ENCODE peak calls at places on chromosomes 13 and 19, in ten cellular contexts. M, I, S, J, B, R, V, F, O and K are unnamed samples.
A peak's percentile ranks its signal among the peaks of the same experiment; 100 is the strongest.

GRCh38 chr19:2391118-2391725 is 31.2 kb downstream of the TMPRSS9 start:
- DNase-seq in M (peak; percentile 70), I (no peak), S (peak; percentile 60), J (peak; percentile 49), B (peak; percentile 83), R (no peak), V (no peak), F (no peak), O (peak; percentile 23), K (peak; percentile 7)

GRCh38 chr13:27599096-27599495 is 21.2 kb downstream of the LNX2 start:
- DNase-seq in M (no peak), I (no peak), S (no peak), J (no peak), B (no peak), R (no peak), V (no peak), F (no peak), O (no peak), K (no peak)

GRCh38 chr19:53086949-53087348 is 16.3 kb downstream of the ZNF160 start:
- DNase-seq in M (peak; percentile 25), I (peak; percentile 66), S (no peak), J (no peak), B (no peak), R (no peak), V (no peak), F (no peak), O (no peak), K (no peak)

GRCh38 chr19:9986787-9987281 is 23.5 kb downstream of the COL5A3 start:
- DNase-seq in M (peak; percentile 14), I (peak; percentile 57), S (no peak), J (peak; percentile 47), B (no peak), R (no peak), V (no peak), F (no peak), O (no peak), K (no peak)

GRCh38 chr13:49683489-49683888 is 7.8 kb downstream of the EBPL start:
- DNase-seq in M (no peak), I (no peak), S (no peak), J (no peak), B (peak; percentile 67), R (no peak), V (no peak), F (no peak), O (no peak), K (no peak)

GRCh38 chr13:52665325-52665724 is 12.7 kb downstream of the SUGT1 start:
- DNase-seq in M (peak; percentile 28), I (no peak), S (peak; percentile 69), J (peak; percentile 5), B (peak; percentile 22), R (no peak), V (no peak), F (peak; percentile 27), O (no peak), K (no peak)

GRCh38 chr19:27752530-27753184 is 1460.3 kb downstream of the UQCRFS1 start:
- DNase-seq in M (no peak), I (no peak), S (no peak), J (no peak), B (no peak), R (no peak), V (no peak), F (no peak), O (no peak), K (no peak)

GRCh38 chr13:45219123-45219891 is 18.5 kb upstream of the KCTD4 start:
- DNase-seq in M (no peak), I (no peak), S (no peak), J (no peak), B (no peak), R (no peak), V (no peak), F (no peak), O (no peak), K (no peak)

DNA sequence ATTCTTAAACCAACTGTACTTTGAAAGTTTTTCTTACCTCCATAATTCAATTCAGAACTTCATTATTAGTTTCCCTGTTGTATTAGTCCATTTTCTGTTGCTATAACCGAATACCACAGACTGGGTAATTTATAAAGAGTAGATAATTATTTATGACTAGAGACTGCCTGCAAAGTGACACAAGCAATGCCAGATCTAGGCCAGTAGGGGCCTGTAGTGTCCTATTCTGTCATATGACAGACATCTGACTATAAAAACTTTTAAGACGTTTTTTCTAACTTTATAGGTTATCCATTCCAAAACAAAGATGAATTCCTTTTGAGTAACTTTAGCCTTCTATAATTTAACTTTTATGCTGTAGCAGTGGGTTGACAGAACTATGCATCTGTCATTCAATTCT is 2783.8 kb downstream of the PCDH9 start:
- DNase-seq in M (no peak), I (no peak), S (no peak), J (no peak), B (no peak), R (no peak), V (no peak), F (peak; percentile 26), O (no peak), K (peak; percentile 1)
- TF ChIP-seq CTCF in M (peak; percentile 36), I (no peak), S (peak; percentile 63), J (peak; percentile 9), B (no peak), R (no peak), V (no peak), F (peak; percentile 79), O (no peak), K (peak; percentile 68)

GRCh38 chr19:6768236-6768785 is 1.1 kb upstream of the SH2D3A start:
- DNase-seq in M (no peak), I (no peak), S (no peak), J (no peak), B (peak; percentile 30), R (no peak), V (no peak), F (no peak), O (no peak), K (no peak)

GRCh38 chr19:6766357-6767080 is 716 bp downstream of the SH2D3A start:
- DNase-seq in M (no peak), I (no peak), S (no peak), J (no peak), B (no peak), R (no peak), V (peak; percentile 50), F (no peak), O (no peak), K (no peak)

GRCh38 chr19:6769006-6769637 is 1.9 kb upstream of the SH2D3A start:
- DNase-seq in M (no peak), I (no peak), S (no peak), J (no peak), B (peak; percentile 65), R (no peak), V (no peak), F (no peak), O (no peak), K (no peak)

GRCh38 chr19:6767081-6767356 is 216 bp downstream of the SH2D3A start:
- DNase-seq in M (no peak), I (no peak), S (peak; percentile 62), J (no peak), B (peak; percentile 72), R (no peak), V (no peak), F (no peak), O (no peak), K (no peak)

GRCh38 chr19:6767357-6768235 is at the start of gene SH2D3A:
- DNase-seq in M (no peak), I (peak; percentile 51), S (peak; percentile 81), J (no peak), B (peak; percentile 98), R (peak; percentile 97), V (peak; percentile 98), F (peak; percentile 16), O (no peak), K (no peak)
- H3K4me3 ChIP-seq in M (no peak within 1 kb of the TSS), I (peak within 1 kb of the TSS; percentile 54), S (peak within 1 kb of the TSS; percentile 74), J (peak within 1 kb of the TSS; percentile 12), B (peak within 1 kb of the TSS; percentile 76), R (peak within 1 kb of the TSS; percentile 24), V (peak within 1 kb of the TSS; percentile 29), F (no peak within 1 kb of the TSS), O (no peak within 1 kb of the TSS), K (peak within 1 kb of the TSS; percentile 69)

GRCh38 chr19:51779703-51780102 is 15.3 kb upstream of the FPR3 start:
- DNase-seq in M (no peak), I (no peak), S (no peak), J (no peak), B (no peak), R (no peak), V (no peak), F (no peak), O (no peak), K (no peak)

GRCh38 chr19:51784109-51784785 is 10.7 kb upstream of the FPR3 start:
- DNase-seq in M (no peak), I (no peak), S (no peak), J (no peak), B (no peak), R (no peak), V (no peak), F (no peak), O (no peak), K (no peak)

GRCh38 chr19:51786651-51787494 is 8.1 kb upstream of the FPR3 start:
- DNase-seq in M (no peak), I (no peak), S (no peak), J (no peak), B (no peak), R (no peak), V (no peak), F (no peak), O (no peak), K (no peak)

GRCh38 chr19:51784922-51785690 is 9.9 kb upstream of the FPR3 start:
- DNase-seq in M (no peak), I (peak; percentile 63), S (peak; percentile 53), J (no peak), B (peak; percentile 37), R (no peak), V (no peak), F (no peak), O (no peak), K (no peak)

GRCh38 chr19:51783373-51783772 is 11.6 kb upstream of the FPR3 start:
- DNase-seq in M (no peak), I (no peak), S (no peak), J (no peak), B (peak; percentile 1), R (no peak), V (no peak), F (no peak), O (no peak), K (no peak)
- TF ChIP-seq CTCF in M (peak; percentile 12), I (peak; percentile 30), S (peak; percentile 45), J (peak; percentile 24), B (no peak), R (no peak), V (no peak), F (peak; percentile 48), O (no peak), K (peak; percentile 40)

DNA sequence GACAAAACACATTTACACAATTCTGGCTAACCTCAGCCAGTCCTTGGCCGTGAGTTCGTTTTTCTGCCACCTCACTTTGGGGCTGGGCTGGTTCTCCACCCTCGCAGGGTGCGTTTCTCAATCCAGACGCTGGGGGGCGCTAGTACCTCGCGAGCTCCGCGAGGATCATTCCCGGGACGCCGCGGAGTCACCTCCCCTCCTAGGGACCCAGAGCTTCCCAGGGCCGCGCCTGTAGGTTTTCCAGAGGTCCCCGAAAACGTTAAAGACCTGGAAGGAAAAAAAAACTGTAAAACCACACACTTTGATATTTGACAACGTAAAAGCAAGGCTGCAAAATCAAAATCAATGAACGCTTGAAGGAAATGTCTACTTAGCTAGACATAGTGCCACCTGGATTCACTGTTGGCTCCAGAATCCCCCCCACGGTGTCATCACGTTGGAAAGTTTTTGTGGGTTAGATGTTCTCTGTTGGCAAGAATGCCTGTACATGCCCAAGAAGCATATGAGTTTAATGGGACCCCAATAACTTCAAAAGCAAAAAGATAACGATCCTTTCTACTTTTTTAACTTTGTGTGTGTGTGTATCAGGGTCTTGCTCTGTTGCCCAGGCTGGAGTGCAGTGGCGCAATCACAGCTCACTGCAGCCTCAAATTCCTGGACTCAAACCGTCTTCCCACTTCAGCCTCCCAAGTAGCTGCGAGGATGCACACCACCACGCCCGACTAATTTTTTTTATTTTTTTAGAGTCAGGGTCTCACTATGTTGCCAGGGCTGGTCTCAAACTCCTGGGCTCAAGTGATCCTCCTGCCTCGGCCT is 34.5 kb upstream of the TPM4 start:
- DNase-seq in M (peak; percentile 62), I (peak; percentile 81), S (peak; percentile 63), J (peak; percentile 23), B (peak; percentile 57), R (peak; percentile 89), V (peak; percentile 91), F (peak; percentile 84), O (peak; percentile 66), K (no peak)
- H3K4me3 ChIP-seq in M (peak overlapping the region; percentile 17), I (peak overlapping the region; percentile 35), S (no peak overlapping the region), J (peak overlapping the region; percentile 29), B (no peak overlapping the region), R (no peak overlapping the region), V (no peak overlapping the region), F (peak overlapping the region; percentile 35), O (no peak overlapping the region), K (no peak overlapping the region)